ENCODE peak calls at places on chromosomes 3 and 15, in nine cellular contexts. L is body of pancreas, Z is Peyer's patch, O is fibroblast of mammary gland, S is testis, U is AG10803, D is WERI-Rb-1, T is astrocyte of the spinal cord, M is cardiac muscle cell. H is an unnamed sample.

GRCh38 chr3:66561374-66561773 is 60.6 kb upstream of the LRIG1 start:
- DNase-seq in S (no peak), M (no peak), U (no peak), L (no peak), O (peak), D (no peak), Z (no peak), T (no peak), H (no peak)

GRCh38 chr3:123610331-123610730 is 25.5 kb upstream of the HACD2 start:
- DNase-seq in U (no peak), S (no peak), D (no peak), M (no peak), O (no peak), T (no peak), Z (peak), L (no peak), H (no peak)

GRCh38 chr3:71581981-71582611 is 1.4 kb downstream of the FOXP1 start:
- DNase-seq in O (no peak), M (peak), Z (peak), U (peak), D (peak), S (peak), T (peak), L (peak), H (no peak)

GRCh38 chr3:72582211-72582878 is 265.9 kb downstream of the SHQ1 start:
- DNase-seq in Z (no peak), L (peak), S (no peak), U (no peak), O (no peak), M (no peak), T (no peak), D (no peak), H (no peak)

GRCh38 chr3:181710581-181711255 is 1.0 kb upstream of the SOX2 start:
- DNase-seq in D (no peak), O (peak), S (no peak), T (peak), U (no peak), M (no peak), Z (no peak), L (no peak), H (no peak)

GRCh38 chr3:50136714-50137405 is 18.3 kb upstream of the SEMA3F start:
- DNase-seq in O (no peak), Z (no peak), L (no peak), U (no peak), M (no peak), D (no peak), T (no peak), S (no peak), H (no peak)

GRCh38 chr15:33211409-33211808 is 16.9 kb upstream of the FMN1 start:
- DNase-seq in L (peak), U (peak), S (peak), O (peak), M (peak), D (peak), Z (no peak), T (no peak), H (no peak)

GRCh38 chr3:156808025-156808424 is 18.1 kb upstream of the LEKR1 start:
- DNase-seq in D (no peak), T (no peak), O (peak), M (no peak), S (no peak), Z (no peak), L (no peak), U (no peak), H (no peak)

GRCh38 chr3:38136272-38136806 is 588 bp downstream of the ACAA1 start:
- DNase-seq in O (peak), L (peak), Z (peak), M (peak), T (no peak), U (peak), S (peak), D (no peak), H (no peak)

GRCh38 chr3:186901135-186901734 is 29.1 kb upstream of the ST6GAL1 start:
- DNase-seq in O (peak), U (peak), D (no peak), T (peak), S (no peak), Z (no peak), M (no peak), L (no peak), H (no peak)

GRCh38 chr15:90264649-90265048 is 823 bp upstream of the NGRN start:
- DNase-seq in D (no peak), Z (no peak), O (no peak), U (no peak), L (no peak), M (no peak), S (no peak), T (no peak), H (no peak)

GRCh38 chr3:35663471-35663870 is 24.1 kb downstream of the ARPP21 start:
- DNase-seq in Z (no peak), S (no peak), T (no peak), M (no peak), U (no peak), D (no peak), L (no peak), O (peak), H (no peak)

GRCh38 chr3:39327746-39328349 is 1.7 kb upstream of the CCR8 start:
- DNase-seq in Z (no peak), D (no peak), M (no peak), T (no peak), L (no peak), S (no peak), U (no peak), O (no peak), H (no peak)

GRCh38 chr3:162764672-162765071 is 1268.1 kb downstream of the OTOL1 start:
- DNase-seq in M (no peak), T (no peak), Z (no peak), O (peak), D (no peak), S (no peak), L (no peak), U (no peak), H (no peak)

GRCh38 chr3:41681479-41681878 is 280.4 kb downstream of the ULK4 start:
- DNase-seq in Z (no peak), D (no peak), M (peak), O (peak), S (no peak), L (no peak), T (peak), U (peak), H (peak)

GRCh38 chr3:133992385-133992784 is 37.3 kb downstream of the SLCO2A1 start:
- DNase-seq in S (no peak), L (no peak), M (no peak), Z (no peak), D (no peak), U (peak), O (no peak), T (no peak), H (no peak)

GRCh38 chr15:80026754-80027153 is 32.7 kb upstream of the ZFAND6 start:
- DNase-seq in S (no peak), M (no peak), T (no peak), L (no peak), Z (no peak), D (no peak), U (no peak), O (no peak), H (no peak)

GRCh38 chr3:73614385-73614784 is 10.4 kb downstream of the PDZRN3 start:
- DNase-seq in M (no peak), S (peak), D (no peak), U (peak), L (peak), Z (no peak), O (peak), T (peak), H (peak)

GRCh38 chr3:127763816-127764215 is 58.5 kb downstream of the MGLL start:
- DNase-seq in S (no peak), D (no peak), L (no peak), Z (no peak), T (no peak), U (no peak), M (no peak), O (no peak), H (no peak)

GRCh38 chr3:25820372-25820771 is 30.5 kb downstream of the OXSM start:
- DNase-seq in S (no peak), O (peak), D (no peak), Z (no peak), M (no peak), U (peak), L (peak), T (peak), H (peak)

GRCh38 chr15:53918180-53919079 is 59.8 kb upstream of the UNC13C start:
- DNase-seq in O (no peak), M (peak), L (no peak), T (no peak), D (no peak), U (no peak), S (no peak), Z (no peak), H (no peak)

GRCh38 chr15:48723964-48724363 is 78.5 kb upstream of the FBN1 start:
- DNase-seq in S (no peak), D (no peak), Z (no peak), U (no peak), L (no peak), O (no peak), M (no peak), T (no peak), H (no peak)
- TF ChIP-seq CTCF in S (no peak), D (no peak), Z (no peak), U (no peak), L (no peak), O (no peak), M (no peak), T (no peak), H (no peak)

GRCh38 chr3:13073042-13073906 is at the start of gene IQSEC1:
- DNase-seq in D (no peak), L (peak), S (peak), Z (peak), T (no peak), M (peak), O (peak), U (no peak), H (no peak)
- H3K4me3 ChIP-seq in D (no peak), L (no peak), S (peak), Z (peak), T (no peak), M (no peak), O (no peak), U (no peak), H (peak)

GRCh38 chr15:101556273-101556672 is 66.8 kb upstream of the PCSK6 start:
- DNase-seq in S (no peak), O (no peak), M (no peak), Z (no peak), U (no peak), T (no peak), L (no peak), D (no peak), H (no peak)
- TF ChIP-seq CTCF in S (no peak), O (no peak), M (no peak), Z (no peak), U (no peak), T (no peak), L (no peak), D (no peak), H (no peak)

GRCh38 chr3:185151959-185152432 is 864 bp downstream of the C3orf70 start:
- DNase-seq in L (peak), O (no peak), M (no peak), S (no peak), T (no peak), D (no peak), Z (no peak), U (peak), H (no peak)

GRCh38 chr3:185151101-185151958 is 1.5 kb downstream of the C3orf70 start:
- DNase-seq in U (no peak), T (no peak), D (no peak), O (no peak), S (no peak), L (no peak), M (no peak), Z (no peak), H (no peak)

GRCh38 chr3:185152433-185153169 is at the start of gene C3orf70:
- DNase-seq in T (peak), D (peak), U (peak), Z (no peak), M (peak), S (peak), O (peak), L (peak), H (no peak)

GRCh38 chr3:185149591-185149990 is 3.3 kb downstream of the C3orf70 start:
- DNase-seq in L (no peak), M (no peak), D (no peak), T (no peak), S (no peak), U (no peak), O (no peak), Z (no peak), H (no peak)

GRCh38 chr3:185150561-185150960 is 2.3 kb downstream of the C3orf70 start:
- DNase-seq in U (no peak), L (no peak), O (no peak), T (no peak), S (no peak), M (no peak), Z (no peak), D (no peak), H (no peak)
- H3K4me3 ChIP-seq in U (no peak), L (no peak), O (no peak), T (no peak), S (no peak), M (no peak), Z (no peak), D (no peak), H (no peak)

GRCh38 chr3:42749753-42750231 is 23.3 kb downstream of the CCDC13 start:
- DNase-seq in Z (no peak), L (peak), D (no peak), T (no peak), O (peak), M (peak), U (peak), S (no peak), H (no peak)
- TF ChIP-seq CTCF in Z (no peak), L (peak), D (peak), T (peak), O (peak), M (peak), U (peak), S (no peak), H (peak)

DNA sequence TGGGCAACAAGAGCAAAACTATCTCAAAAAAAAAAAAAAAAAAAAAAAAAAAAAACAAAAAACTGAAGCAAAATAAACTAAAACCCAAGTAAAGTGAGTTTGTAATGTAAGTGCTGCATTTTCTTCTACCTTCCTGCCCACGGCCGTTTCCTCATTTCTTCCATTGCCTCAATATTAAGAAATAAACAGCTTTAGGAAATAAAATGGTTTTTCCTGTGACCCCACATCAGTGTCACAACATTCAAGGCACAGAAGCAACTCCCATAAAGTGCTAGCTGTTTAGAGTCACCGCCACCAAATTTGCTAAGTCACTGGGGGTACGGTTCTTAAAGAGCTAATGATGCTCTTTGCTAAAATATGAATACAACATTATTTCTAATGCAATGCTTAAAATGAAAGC is 3.3 kb downstream of the PKM start:
- DNase-seq in Z (no peak), S (no peak), U (no peak), L (no peak), D (no peak), M (no peak), T (no peak), O (no peak), H (no peak)
- H3K4me3 ChIP-seq in Z (peak), S (no peak), U (peak), L (no peak), D (peak), M (peak), T (peak), O (peak), H (peak)

GRCh38 chr3:15953841-15954240 is 156.1 kb upstream of the ANKRD28 start:
- DNase-seq in M (no peak), S (no peak), U (no peak), D (no peak), T (no peak), Z (no peak), O (no peak), L (no peak), H (no peak)
- TF ChIP-seq CTCF in M (no peak), S (peak), U (no peak), D (no peak), T (no peak), Z (no peak), O (no peak), L (no peak), H (peak)

GRCh38 chr3:126394179-126394976 is at the start of gene CFAP100:
- DNase-seq in U (peak), O (peak), S (peak), M (peak), T (peak), D (peak), L (peak), Z (no peak), H (no peak)
- H3K4me3 ChIP-seq in U (no peak), O (no peak), S (peak), M (peak), T (no peak), D (peak), L (no peak), Z (peak), H (peak)

DNA sequence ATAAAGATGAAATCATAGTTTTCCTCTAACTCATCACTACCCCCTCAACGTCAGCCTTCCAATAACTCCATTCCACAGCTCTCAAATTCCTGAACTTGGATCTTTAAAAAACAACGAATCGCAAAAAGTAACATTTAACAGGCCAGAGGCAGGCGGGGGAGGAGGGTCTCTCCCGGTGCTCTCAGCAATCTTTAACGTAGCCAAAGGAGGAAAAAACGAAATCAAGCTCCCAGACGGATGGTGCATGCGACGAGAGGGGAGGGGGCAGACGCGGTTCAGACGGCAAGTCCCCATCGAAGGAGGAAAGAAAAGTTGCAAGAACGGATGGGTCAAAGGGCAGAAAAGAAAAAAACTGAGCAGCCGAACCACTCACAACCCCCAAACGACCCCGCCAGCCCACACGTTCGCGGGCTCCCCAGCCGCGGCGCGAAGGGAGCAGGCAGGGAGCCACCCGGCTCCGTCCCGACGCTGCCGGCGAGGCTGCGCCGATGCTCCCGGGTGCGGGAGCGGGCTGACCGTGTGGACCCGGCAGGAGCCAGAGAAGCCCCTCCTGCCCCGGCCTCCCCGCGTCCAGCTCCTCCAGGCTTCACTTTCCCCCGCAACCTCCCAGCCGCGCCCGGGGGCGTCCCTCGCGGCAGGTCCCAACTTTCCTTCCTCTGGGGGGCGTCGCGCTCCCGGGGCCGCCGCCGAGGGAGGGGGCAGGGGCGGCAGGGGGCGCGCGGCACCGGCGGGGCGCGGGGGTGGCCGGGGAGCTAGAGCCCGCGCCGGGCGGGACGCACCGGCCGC is 661 bp downstream of the PEAK1 start:
- DNase-seq in S (peak), M (peak), D (peak), O (peak), Z (peak), U (peak), L (peak), T (peak), H (no peak)
- TF ChIP-seq CTCF in S (no peak), M (peak), D (peak), O (no peak), Z (no peak), U (peak), L (no peak), T (peak), H (no peak)